ENCODE peak calls at places on chromosomes 16 and 17, in five cellular contexts. One of them, this sample, is unnamed.

GRCh38 chr16:28891964-28892890 is 13.9 kb downstream of the ATP2A1 start:
- DNase-seq in GM23248: no peak
- DNase-seq in endothelial cell of umbilical vein: no peak
- DNase-seq in PC-3: no peak
- DNase-seq in neural progenitor cell: no peak
- DNase-seq in this sample: no peak

GRCh38 chr17:4147751-4148310 is 4.8 kb downstream of the CYB5D2 start:
- DNase-seq in GM23248: peak; percentile 50
- DNase-seq in PC-3: no peak
- DNase-seq in neural progenitor cell: no peak
- DNase-seq in endothelial cell of umbilical vein: no peak
- DNase-seq in this sample: peak; percentile 25

GRCh38 chr16:68111379-68111778 is 26.2 kb downstream of the NFATC3 start:
- DNase-seq in endothelial cell of umbilical vein: no peak
- DNase-seq in PC-3: no peak
- DNase-seq in GM23248: no peak
- DNase-seq in neural progenitor cell: no peak
- DNase-seq in this sample: no peak

GRCh38 chr16:56384074-56384721 is 41.1 kb downstream of the AMFR start:
- DNase-seq in GM23248: no peak
- DNase-seq in neural progenitor cell: no peak
- DNase-seq in endothelial cell of umbilical vein: no peak
- DNase-seq in PC-3: no peak
- DNase-seq in this sample: no peak

GRCh38 chr17:15109608-15110007 is 155.5 kb downstream of the PMP22 start:
- DNase-seq in endothelial cell of umbilical vein: no peak
- DNase-seq in GM23248: no peak
- DNase-seq in neural progenitor cell: peak; percentile 41
- DNase-seq in PC-3: no peak
- DNase-seq in this sample: no peak

GRCh38 chr17:75645889-75646625 is 12.8 kb downstream of the SMIM5 start:
- DNase-seq in endothelial cell of umbilical vein: peak; percentile 80
- DNase-seq in neural progenitor cell: no peak
- DNase-seq in PC-3: peak; percentile 95
- DNase-seq in GM23248: no peak
- DNase-seq in this sample: no peak

GRCh38 chr17:41695134-41695661 is 6.5 kb downstream of the EIF1 start:
- DNase-seq in neural progenitor cell: no peak
- DNase-seq in GM23248: no peak
- DNase-seq in endothelial cell of umbilical vein: peak; percentile 10
- DNase-seq in PC-3: no peak
- DNase-seq in this sample: no peak

GRCh38 chr16:87853411-87854052 is 15.8 kb downstream of the SLC7A5 start:
- DNase-seq in PC-3: peak; percentile 81
- DNase-seq in neural progenitor cell: peak; percentile 88
- DNase-seq in GM23248: peak; percentile 96
- DNase-seq in endothelial cell of umbilical vein: peak; percentile 83
- DNase-seq in this sample: peak; percentile 88

GRCh38 chr16:590165-590874 is 454 bp downstream of the RAB40C start:
- DNase-seq in endothelial cell of umbilical vein: peak; percentile 55
- DNase-seq in GM23248: peak; percentile 88
- DNase-seq in PC-3: peak; percentile 23
- DNase-seq in neural progenitor cell: peak; percentile 64
- DNase-seq in this sample: peak; percentile 37

GRCh38 chr17:28338056-28338768 is 2.7 kb downstream of the TNFAIP1 start:
- DNase-seq in PC-3: peak; percentile 14
- DNase-seq in endothelial cell of umbilical vein: peak; percentile 83
- DNase-seq in neural progenitor cell: no peak
- DNase-seq in GM23248: peak; percentile 31
- DNase-seq in this sample: peak; percentile 89

GRCh38 chr16:70686376-70687171 is 721 bp upstream of the MTSS2 start:
- DNase-seq in GM23248: no peak
- DNase-seq in PC-3: no peak
- DNase-seq in neural progenitor cell: no peak
- DNase-seq in endothelial cell of umbilical vein: no peak
- DNase-seq in this sample: no peak

GRCh38 chr16:67481561-67482259 is 753 bp upstream of the ATP6V0D1 start:
- DNase-seq in GM23248: peak; percentile 60
- DNase-seq in neural progenitor cell: no peak
- DNase-seq in PC-3: no peak
- DNase-seq in endothelial cell of umbilical vein: peak; percentile 60
- DNase-seq in this sample: peak; percentile 57

GRCh38 chr16:58462997-58463891 is 36.7 kb upstream of the NDRG4 start:
- DNase-seq in endothelial cell of umbilical vein: no peak
- DNase-seq in GM23248: peak; percentile 26
- DNase-seq in neural progenitor cell: peak; percentile 75
- DNase-seq in PC-3: no peak
- DNase-seq in this sample: no peak

GRCh38 chr17:36500745-36501225 is 14.3 kb downstream of the ZNHIT3 start:
- DNase-seq in endothelial cell of umbilical vein: no peak
- DNase-seq in neural progenitor cell: no peak
- DNase-seq in PC-3: no peak
- DNase-seq in GM23248: no peak
- DNase-seq in this sample: no peak

GRCh38 chr17:57033296-57033695 is 51.8 kb upstream of the AKAP1 start:
- DNase-seq in endothelial cell of umbilical vein: peak; percentile 15
- DNase-seq in GM23248: no peak
- DNase-seq in neural progenitor cell: no peak
- DNase-seq in PC-3: peak; percentile 85
- DNase-seq in this sample: peak; percentile 34

GRCh38 chr17:73342057-73342522 is 30.3 kb upstream of the CDC42EP4 start:
- DNase-seq in endothelial cell of umbilical vein: peak; percentile 86
- DNase-seq in PC-3: peak; percentile 48
- DNase-seq in neural progenitor cell: peak; percentile 93
- DNase-seq in GM23248: peak; percentile 90
- DNase-seq in this sample: peak; percentile 94

GRCh38 chr17:57528084-57528451 is 217.0 kb downstream of the CCDC182 start:
- DNase-seq in GM23248: no peak
- DNase-seq in endothelial cell of umbilical vein: no peak
- DNase-seq in PC-3: no peak
- DNase-seq in neural progenitor cell: no peak
- DNase-seq in this sample: no peak

GRCh38 chr17:49414622-49415350 is at the start of gene PHB1:
- DNase-seq in PC-3: peak; percentile 100
- DNase-seq in neural progenitor cell: peak; percentile 99
- DNase-seq in endothelial cell of umbilical vein: peak; percentile 99
- DNase-seq in GM23248: peak; percentile 99
- DNase-seq in this sample: peak; percentile 97

GRCh38 chr17:7589891-7590611 is at the start of gene SOX15:
- DNase-seq in GM23248: peak; percentile 68
- DNase-seq in endothelial cell of umbilical vein: no peak
- DNase-seq in PC-3: peak; percentile 70
- DNase-seq in neural progenitor cell: peak; percentile 54
- DNase-seq in this sample: no peak

GRCh38 chr17:68509151-68510057 is 2.8 kb upstream of the PRKAR1A start:
- DNase-seq in PC-3: peak; percentile 14
- DNase-seq in GM23248: no peak
- DNase-seq in endothelial cell of umbilical vein: peak; percentile 66
- DNase-seq in neural progenitor cell: no peak
- DNase-seq in this sample: no peak

GRCh38 chr16:4320571-4321137 is 4.8 kb downstream of the GLIS2 start:
- DNase-seq in PC-3: no peak
- DNase-seq in GM23248: no peak
- DNase-seq in neural progenitor cell: no peak
- DNase-seq in endothelial cell of umbilical vein: no peak
- DNase-seq in this sample: no peak
- H3K79me2 ChIP-seq in PC-3: peaks cover 75% of the 10 kb centered on the region
- H3K79me2 ChIP-seq in GM23248: peaks cover 93% of the 10 kb centered on the region
- H3K79me2 ChIP-seq in neural progenitor cell: peaks cover 41% of the 10 kb centered on the region
- H3K79me2 ChIP-seq in endothelial cell of umbilical vein: peaks cover 70% of the 10 kb centered on the region
- H3K79me2 ChIP-seq in this sample: peaks cover 93% of the 10 kb centered on the region

DNA sequence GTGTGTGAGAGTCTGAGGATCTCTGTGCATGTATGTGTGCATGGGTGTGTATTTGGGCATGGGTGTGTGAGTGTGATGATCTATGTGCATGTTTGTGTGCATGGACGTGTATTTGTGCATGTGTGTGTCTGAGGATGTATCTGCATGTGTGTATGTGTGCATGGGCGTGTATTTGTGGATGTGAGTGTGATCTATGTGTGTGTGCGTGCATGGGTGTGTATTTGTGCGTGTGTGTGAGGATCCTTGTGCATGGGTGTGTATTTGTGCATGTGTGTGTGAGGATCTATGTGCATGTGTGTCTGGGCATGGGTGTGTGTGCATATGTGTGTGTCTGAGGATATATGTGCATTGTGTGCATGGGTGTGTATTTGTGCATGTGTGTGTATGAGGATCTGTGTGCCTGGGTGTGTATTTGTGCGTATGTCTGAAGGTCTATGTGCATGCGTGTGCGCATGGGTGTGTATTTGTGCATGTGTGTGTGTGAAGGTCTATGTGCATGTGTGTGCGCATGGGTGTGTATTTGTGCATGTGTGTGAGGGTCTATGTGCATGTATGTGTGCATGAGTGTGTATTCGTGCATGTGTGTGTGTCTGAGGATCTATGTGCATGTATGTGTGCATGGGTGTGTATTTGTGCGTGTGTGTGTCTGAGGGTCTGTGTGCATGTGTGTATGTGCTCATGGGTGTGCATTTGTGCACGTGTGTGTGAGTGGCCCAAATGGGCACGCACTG is 26.5 kb upstream of the ITGAX start:
- DNase-seq in PC-3: no peak
- DNase-seq in GM23248: no peak
- DNase-seq in endothelial cell of umbilical vein: no peak
- DNase-seq in neural progenitor cell: no peak
- DNase-seq in this sample: no peak
- H3K4me2 ChIP-seq in PC-3: no peak overlapping the region
- H3K4me2 ChIP-seq in GM23248: no peak overlapping the region
- H3K4me2 ChIP-seq in endothelial cell of umbilical vein: no peak overlapping the region
- H3K4me2 ChIP-seq in neural progenitor cell: no peak overlapping the region
- H3K4me2 ChIP-seq in this sample: no peak overlapping the region

GRCh38 chr17:79341529-79341780 is 266.8 kb downstream of the ENGASE start:
- DNase-seq in endothelial cell of umbilical vein: no peak
- DNase-seq in neural progenitor cell: no peak
- DNase-seq in GM23248: no peak
- DNase-seq in PC-3: no peak
- DNase-seq in this sample: no peak
- H2AFZ ChIP-seq in endothelial cell of umbilical vein: no peak overlapping the region
- H2AFZ ChIP-seq in neural progenitor cell: no peak overlapping the region
- H2AFZ ChIP-seq in GM23248: no peak overlapping the region
- H2AFZ ChIP-seq in PC-3: no peak overlapping the region
- H2AFZ ChIP-seq in this sample: no peak overlapping the region

DNA sequence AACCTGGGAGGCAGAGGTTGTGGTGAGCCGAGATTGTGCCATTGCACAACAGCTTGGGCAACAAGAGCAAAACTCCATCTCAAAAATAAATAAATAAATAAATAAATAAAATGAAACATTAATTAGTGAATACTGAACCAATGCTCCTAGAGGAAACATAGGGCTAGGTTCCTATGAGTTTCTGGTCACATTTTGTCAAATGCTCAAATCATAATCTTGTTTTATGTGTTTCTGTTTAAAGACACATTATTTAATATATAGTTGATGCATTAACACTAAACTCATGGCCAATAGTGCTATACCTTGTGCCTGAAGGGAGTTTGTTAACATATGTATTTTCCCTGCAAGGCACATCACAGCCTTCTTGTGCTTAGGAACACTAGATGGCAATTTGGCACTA is 66.8 kb downstream of the HS3ST3A1 start:
- DNase-seq in GM23248: no peak
- DNase-seq in PC-3: no peak
- DNase-seq in endothelial cell of umbilical vein: no peak
- DNase-seq in neural progenitor cell: no peak
- DNase-seq in this sample: no peak
- H3K79me2 ChIP-seq in GM23248: peaks cover 100% of the 10 kb centered on the region
- H3K79me2 ChIP-seq in PC-3: no peaks in the 10 kb centered on the region
- H3K79me2 ChIP-seq in endothelial cell of umbilical vein: no peaks in the 10 kb centered on the region
- H3K79me2 ChIP-seq in neural progenitor cell: no peaks in the 10 kb centered on the region
- H3K79me2 ChIP-seq in this sample: peaks cover 13% of the 10 kb centered on the region

DNA sequence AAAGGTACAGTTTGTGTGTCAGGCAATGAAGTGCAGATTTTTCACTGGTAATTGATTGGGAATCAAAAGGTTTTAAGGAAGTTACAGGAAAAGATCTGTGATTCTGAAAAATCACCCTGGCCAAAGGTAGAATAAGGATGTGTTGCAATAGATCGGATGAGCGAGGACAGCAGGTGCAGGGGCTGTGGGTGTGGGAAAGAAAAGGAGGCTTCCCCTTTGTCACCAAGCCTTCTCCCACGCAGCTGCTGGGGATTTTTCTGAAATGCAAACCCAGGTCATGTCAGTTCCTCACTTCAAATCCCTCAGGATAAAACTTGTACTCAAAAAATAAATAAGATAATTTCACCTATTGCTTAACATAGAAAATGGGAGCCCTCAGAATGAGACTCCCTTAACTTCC is 47.9 kb upstream of the ARHGAP17 start:
- DNase-seq in PC-3: no peak
- DNase-seq in endothelial cell of umbilical vein: no peak
- DNase-seq in neural progenitor cell: no peak
- DNase-seq in GM23248: no peak
- DNase-seq in this sample: no peak
- H3K4me2 ChIP-seq in PC-3: no peak overlapping the region
- H3K4me2 ChIP-seq in endothelial cell of umbilical vein: no peak overlapping the region
- H3K4me2 ChIP-seq in neural progenitor cell: no peak overlapping the region
- H3K4me2 ChIP-seq in GM23248: no peak overlapping the region
- H3K4me2 ChIP-seq in this sample: no peak overlapping the region

DNA sequence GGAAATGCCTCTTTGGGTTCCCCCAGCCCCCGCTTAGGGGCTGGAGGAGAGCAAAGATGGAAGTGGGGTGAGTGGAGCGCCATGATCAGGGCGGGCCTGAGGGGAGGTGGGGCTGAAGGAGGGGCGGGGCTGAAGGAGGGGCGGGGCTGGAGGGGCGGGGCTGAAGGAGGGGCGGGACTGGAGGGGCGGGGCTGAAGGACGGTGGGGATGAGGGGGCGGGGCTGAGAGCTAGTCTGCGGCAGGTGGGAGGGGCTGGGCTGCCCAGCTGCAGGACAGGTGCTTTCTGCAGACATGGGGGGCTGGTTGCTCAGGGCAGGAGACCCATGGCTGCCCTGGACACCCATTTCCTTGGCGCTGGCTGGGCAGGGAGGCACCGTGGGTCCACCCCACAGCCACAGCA is 39.1 kb upstream of the PABPN1L start:
- DNase-seq in PC-3: no peak
- DNase-seq in neural progenitor cell: peak; percentile 79
- DNase-seq in GM23248: peak; percentile 43
- DNase-seq in endothelial cell of umbilical vein: no peak
- DNase-seq in this sample: no peak
- H2AFZ ChIP-seq in PC-3: no peak overlapping the region
- H2AFZ ChIP-seq in neural progenitor cell: no peak overlapping the region
- H2AFZ ChIP-seq in GM23248: no peak overlapping the region
- H2AFZ ChIP-seq in endothelial cell of umbilical vein: no peak overlapping the region
- H2AFZ ChIP-seq in this sample: no peak overlapping the region

DNA sequence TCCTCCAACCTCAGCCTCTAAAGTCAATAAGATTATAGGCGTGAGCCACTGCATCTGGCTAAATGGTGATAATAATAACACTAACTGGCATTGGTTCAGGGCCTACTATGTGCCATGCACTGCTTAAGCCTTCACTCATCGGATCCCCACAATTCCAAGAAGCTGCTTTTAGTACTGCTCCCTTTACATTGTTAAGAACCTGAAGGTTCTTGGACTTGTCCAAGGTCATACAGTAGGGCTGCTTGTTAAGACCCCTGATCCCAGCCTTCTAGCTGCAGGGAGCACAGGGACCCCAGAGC is 6.6 kb downstream of the SREBF1 start:
- DNase-seq in PC-3: no peak
- DNase-seq in endothelial cell of umbilical vein: no peak
- DNase-seq in GM23248: no peak
- DNase-seq in neural progenitor cell: no peak
- DNase-seq in this sample: no peak
- H3K79me2 ChIP-seq in PC-3: peaks cover 96% of the 10 kb centered on the region
- H3K79me2 ChIP-seq in endothelial cell of umbilical vein: peaks cover 81% of the 10 kb centered on the region
- H3K79me2 ChIP-seq in GM23248: peaks cover 71% of the 10 kb centered on the region
- H3K79me2 ChIP-seq in neural progenitor cell: peaks cover 94% of the 10 kb centered on the region
- H3K79me2 ChIP-seq in this sample: peaks cover 81% of the 10 kb centered on the region

GRCh38 chr17:70552230-70552981 is 383.1 kb downstream of the KCNJ2 start:
- DNase-seq in endothelial cell of umbilical vein: peak; percentile 75
- DNase-seq in GM23248: peak; percentile 58
- DNase-seq in neural progenitor cell: peak; percentile 75
- DNase-seq in PC-3: peak; percentile 80
- DNase-seq in this sample: peak; percentile 35
- H3K4me2 ChIP-seq in endothelial cell of umbilical vein: no peak overlapping the region
- H3K4me2 ChIP-seq in GM23248: no peak overlapping the region
- H3K4me2 ChIP-seq in neural progenitor cell: no peak overlapping the region
- H3K4me2 ChIP-seq in PC-3: no peak overlapping the region
- H3K4me2 ChIP-seq in this sample: no peak overlapping the region